ENCODE peak calls at places on chromosomes 3 and 15, in eight cellular contexts. D is left ventricle myocardium inferior, H is fibroblast of lung, W is IMR-90, V is psoas muscle, E is ascending aorta, N is Peyer's patch, Q is stomach. J is an unnamed sample.

GRCh38 chr3:94568041-94568440 is 505.2 kb downstream of the NSUN3 start:
- DNase-seq in D (no peak), H (no peak), W (no peak), V (no peak), E (no peak), N (no peak), Q (no peak), J (no peak)

GRCh38 chr3:5198986-5199731 is 11.7 kb downstream of the EDEM1 start:
- DNase-seq in D (no peak), H (peak; percentile 14), W (no peak), V (no peak), E (no peak), N (peak; percentile 48), Q (no peak), J (no peak)

GRCh38 chr15:86054338-86054737 is 25.3 kb upstream of the AGBL1 start:
- DNase-seq in D (no peak), H (no peak), W (no peak), V (no peak), E (no peak), N (no peak), Q (no peak), J (no peak)

GRCh38 chr3:54865316-54865715 is 62.5 kb downstream of the LRTM1 start:
- DNase-seq in D (no peak), H (no peak), W (no peak), V (no peak), E (no peak), N (no peak), Q (no peak), J (no peak)

GRCh38 chr3:169362261-169362660 is 301.3 kb downstream of the MECOM start:
- DNase-seq in D (no peak), H (peak; percentile 72), W (peak; percentile 40), V (no peak), E (no peak), N (no peak), Q (peak; percentile 66), J (peak; percentile 71)

GRCh38 chr3:4322635-4323034 is 19.5 kb downstream of the SETMAR start:
- DNase-seq in D (no peak), H (peak; percentile 28), W (peak; percentile 81), V (no peak), E (no peak), N (no peak), Q (no peak), J (peak; percentile 98)

GRCh38 chr15:63497642-63498100 is 6.7 kb upstream of the USP3 start:
- DNase-seq in D (peak; percentile 41), H (no peak), W (no peak), V (no peak), E (no peak), N (peak; percentile 92), Q (peak; percentile 56), J (no peak)

GRCh38 chr15:59017459-59017858 is 30.0 kb downstream of the RNF111 start:
- DNase-seq in D (no peak), H (no peak), W (no peak), V (no peak), E (no peak), N (no peak), Q (no peak), J (no peak)

GRCh38 chr15:30649952-30650929 is 24.3 kb downstream of the ARHGAP11B start:
- DNase-seq in D (no peak), H (no peak), W (peak; percentile 80), V (no peak), E (no peak), N (no peak), Q (no peak), J (peak; percentile 16)

GRCh38 chr3:124459678-124460077 is 270.6 kb upstream of the UMPS start:
- DNase-seq in D (no peak), H (no peak), W (peak; percentile 52), V (no peak), E (no peak), N (no peak), Q (no peak), J (no peak)

GRCh38 chr15:69626095-69627066 is 173.8 kb downstream of the RPLP1 start:
- DNase-seq in D (no peak), H (no peak), W (no peak), V (no peak), E (no peak), N (no peak), Q (no peak), J (no peak)

GRCh38 chr3:29285356-29286070 is 4.6 kb downstream of the RBMS3 start:
- DNase-seq in D (no peak), H (peak; percentile 46), W (peak; percentile 33), V (no peak), E (no peak), N (no peak), Q (no peak), J (peak; percentile 74)

GRCh38 chr15:52622791-52623190 is 54.0 kb upstream of the ARPP19 start:
- DNase-seq in D (no peak), H (no peak), W (no peak), V (no peak), E (no peak), N (no peak), Q (no peak), J (no peak)

GRCh38 chr15:40088929-40089755 is 19.5 kb downstream of the BMF start:
- DNase-seq in D (no peak), H (peak; percentile 72), W (peak; percentile 29), V (no peak), E (no peak), N (no peak), Q (no peak), J (no peak)

GRCh38 chr15:87917480-87917879 is 339.1 kb downstream of the NTRK3 start:
- DNase-seq in D (no peak), H (no peak), W (no peak), V (no peak), E (no peak), N (no peak), Q (no peak), J (no peak)

DNA sequence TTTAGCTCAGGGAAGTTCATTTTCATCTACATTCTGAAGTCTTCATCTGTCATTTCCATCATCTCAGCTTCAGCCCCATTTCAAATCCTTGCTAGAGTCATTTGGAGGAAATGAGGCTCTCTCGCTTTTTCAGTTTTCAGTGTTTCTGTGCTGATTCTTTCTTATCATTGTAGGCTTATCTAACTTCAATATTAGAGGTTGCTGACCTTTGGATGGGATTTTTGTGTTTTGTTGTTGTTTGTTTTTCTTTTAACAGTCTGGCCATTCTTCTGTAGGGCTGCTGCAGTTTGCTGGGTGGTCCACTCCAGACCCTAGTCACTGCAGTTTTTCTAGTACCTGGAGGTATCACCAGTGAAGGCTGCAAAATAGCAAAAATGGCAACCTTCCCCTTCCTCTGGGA is 8.6 kb downstream of the OR5H2 start:
- DNase-seq in D (no peak), H (no peak), W (no peak), V (no peak), E (no peak), N (no peak), Q (no peak), J (no peak)
- H3K4me3 ChIP-seq in D (no peak overlapping the region), H (no peak overlapping the region), W (no peak overlapping the region), V (no peak overlapping the region), E (no peak overlapping the region), N (no peak overlapping the region), Q (no peak overlapping the region), J (no peak overlapping the region)

DNA sequence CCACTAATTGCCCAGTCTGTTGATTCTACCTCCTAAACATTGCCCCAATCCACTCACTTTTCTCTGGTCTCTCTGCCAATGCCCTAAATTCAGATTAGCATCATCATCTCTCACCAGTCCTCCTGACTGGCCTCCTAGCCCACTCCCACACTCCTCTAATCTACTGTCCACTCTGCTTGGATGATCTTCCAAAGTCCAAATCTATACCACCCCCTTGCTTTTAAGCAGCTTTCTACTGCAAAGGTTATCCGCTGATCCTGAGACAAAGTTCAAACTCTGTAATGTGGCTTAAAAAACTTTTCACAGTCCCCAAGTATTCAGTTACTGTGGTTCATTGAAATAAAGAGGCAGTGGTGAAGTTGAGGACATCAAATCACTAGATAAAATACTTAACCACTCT is 37.6 kb downstream of the SNX4 start:
- DNase-seq in D (no peak), H (no peak), W (no peak), V (no peak), E (no peak), N (no peak), Q (no peak), J (no peak)
- TF ChIP-seq CTCF in D (no peak), H (no peak), W (no peak), V (no peak), E (no peak), N (no peak), Q (no peak), J (no peak)

GRCh38 chr3:50264389-50264963 is 4.5 kb upstream of the SEMA3B start:
- DNase-seq in D (peak; percentile 78), H (peak; percentile 97), W (peak; percentile 93), V (peak; percentile 82), E (peak; percentile 95), N (no peak), Q (peak; percentile 65), J (peak; percentile 86)

GRCh38 chr3:50261505-50261904 is 7.4 kb upstream of the SEMA3B start:
- DNase-seq in D (no peak), H (no peak), W (no peak), V (no peak), E (no peak), N (no peak), Q (no peak), J (no peak)

GRCh38 chr3:50262778-50263177 is 6.2 kb upstream of the SEMA3B start:
- DNase-seq in D (no peak), H (no peak), W (no peak), V (no peak), E (no peak), N (no peak), Q (no peak), J (no peak)

GRCh38 chr3:50264964-50265485 is 3.9 kb upstream of the SEMA3B start:
- DNase-seq in D (no peak), H (no peak), W (no peak), V (no peak), E (no peak), N (no peak), Q (no peak), J (no peak)

DNA sequence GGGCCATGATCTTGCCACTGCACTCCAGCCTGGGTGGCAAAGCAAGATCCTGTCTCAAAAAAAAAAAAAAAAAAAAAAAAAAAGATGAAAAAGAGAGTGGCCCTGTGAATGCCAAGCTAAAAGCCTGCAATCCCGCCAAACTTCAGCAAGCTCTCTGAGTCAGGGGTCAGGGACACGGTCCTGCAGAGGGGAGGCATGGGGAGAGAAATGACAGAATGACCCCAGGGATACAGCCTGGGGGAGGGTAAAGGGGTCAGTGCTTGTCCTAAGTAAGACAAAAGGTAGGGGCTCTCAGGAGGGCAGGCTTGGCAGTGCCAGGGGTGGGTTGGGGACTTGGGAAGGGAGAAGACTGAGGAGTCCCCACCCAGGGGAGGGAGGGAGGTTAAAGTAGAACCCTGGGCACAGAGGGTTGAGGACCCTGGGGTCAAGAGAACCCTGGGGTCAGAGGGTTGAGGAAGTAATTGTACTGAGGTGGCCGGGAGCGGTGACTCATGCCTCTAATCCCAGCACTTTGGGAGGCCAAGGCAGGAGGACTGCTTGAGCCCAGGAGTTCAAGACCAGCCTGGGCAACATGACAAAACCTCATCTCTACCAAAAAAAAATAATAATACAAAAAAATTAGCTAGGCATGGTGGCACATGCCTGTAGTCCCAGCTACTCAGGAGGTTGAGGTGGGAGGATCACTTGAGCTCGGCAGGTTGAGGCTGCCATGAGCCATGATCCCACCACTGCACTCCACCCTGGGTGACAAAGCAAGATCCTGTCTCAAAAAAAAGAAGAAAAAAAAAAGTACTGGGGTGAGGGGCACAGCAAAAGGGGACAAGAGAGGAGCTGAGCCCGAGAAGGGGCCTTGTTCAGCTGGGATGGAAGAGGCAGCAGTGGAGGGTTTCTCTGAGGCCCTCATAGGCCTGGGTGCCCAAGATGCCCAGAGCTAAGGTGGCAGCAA is 5.2 kb upstream of the SEMA3B start:
- DNase-seq in D (no peak), H (no peak), W (no peak), V (no peak), E (no peak), N (no peak), Q (no peak), J (no peak)
- H3K4me3 ChIP-seq in D (peak overlapping the region; percentile 23), H (no peak overlapping the region), W (no peak overlapping the region), V (no peak overlapping the region), E (peak overlapping the region; percentile 3), N (no peak overlapping the region), Q (no peak overlapping the region), J (no peak overlapping the region)

GRCh38 chr15:91968610-91969009 is 115.1 kb downstream of the SLCO3A1 start:
- DNase-seq in D (no peak), H (no peak), W (no peak), V (no peak), E (no peak), N (no peak), Q (no peak), J (no peak)
- TF ChIP-seq CTCF in D (no peak), H (no peak), W (no peak), V (no peak), E (no peak), N (no peak), Q (no peak), J (no peak)

J was measured in fibroblast of pulmonary artery.